ENCODE peak calls at places on chromosome 20, in four cellular contexts. T is colonic mucosa, J is HepG2, H is OCI-LY7. A is an unnamed sample.

GRCh38 chr20:54345301-54345724 is 130.1 kb upstream of the DOK5 start:
- DNase-seq in J (no peak), T (no peak), H (no peak), A (no peak)

GRCh38 chr20:62875419-62876355 is 14.1 kb upstream of the TCFL5 start:
- DNase-seq in J (peak; percentile 92), H (no peak), T (peak; percentile 66), A (peak; percentile 79)

GRCh38 chr20:59565768-59566461 is 38.4 kb upstream of the PHACTR3 start:
- DNase-seq in T (no peak), J (no peak), H (no peak), A (no peak)

GRCh38 chr20:54649511-54649962 is 174.1 kb downstream of the DOK5 start:
- DNase-seq in H (peak; percentile 66), T (peak; percentile 83), J (peak; percentile 85), A (peak; percentile 80)

GRCh38 chr20:64068381-64069208 is 5.6 kb downstream of the TCEA2 start:
- DNase-seq in H (no peak), J (no peak), T (no peak), A (no peak)

GRCh38 chr20:25197173-25197869 is 1.8 kb downstream of the ENTPD6 start:
- DNase-seq in J (no peak), T (peak; percentile 58), H (no peak), A (no peak)

GRCh38 chr20:53581444-53582311 is 12.0 kb downstream of the ZNF217 start:
- DNase-seq in J (no peak), T (no peak), H (peak; percentile 92), A (no peak)

GRCh38 chr20:57159945-57160610 is 106.4 kb downstream of the BMP7 start:
- DNase-seq in T (no peak), J (no peak), H (no peak), A (no peak)

GRCh38 chr20:63457737-63458136 is 14.7 kb downstream of the KCNQ2 start:
- DNase-seq in H (no peak), J (no peak), T (no peak), A (no peak)

GRCh38 chr20:45630366-45630765 is 718 bp downstream of the WFDC9 start:
- DNase-seq in H (no peak), T (no peak), J (no peak), A (no peak)

GRCh38 chr20:32811886-32812285 is 7.9 kb upstream of the MAPRE1 start:
- DNase-seq in T (no peak), J (no peak), H (no peak), A (no peak)

GRCh38 chr20:15362849-15363248 is 1025.4 kb upstream of the FLRT3 start:
- DNase-seq in J (no peak), T (no peak), H (no peak), A (no peak)

GRCh38 chr20:4581838-4582237 is 139.9 kb upstream of the PRND start:
- DNase-seq in J (no peak), H (no peak), T (no peak), A (peak; percentile 5)

GRCh38 chr20:58208944-58209343 is 19.5 kb downstream of the ANKRD60 start:
- DNase-seq in T (no peak), H (no peak), J (no peak), A (no peak)

GRCh38 chr20:60956194-60956593 is 295.9 kb upstream of the CDH4 start:
- DNase-seq in J (no peak), H (no peak), T (no peak), A (no peak)

GRCh38 chr20:37516697-37517370 is 4.2 kb upstream of the NNAT start:
- DNase-seq in T (no peak), J (no peak), H (no peak), A (no peak)

GRCh38 chr20:45938727-45939438 is 4.4 kb downstream of the PCIF1 start:
- DNase-seq in T (no peak), J (no peak), H (no peak), A (no peak)

GRCh38 chr20:50327666-50328065 is 137.0 kb downstream of the CEBPB start:
- DNase-seq in T (no peak), J (no peak), H (no peak), A (no peak)

GRCh38 chr20:50330504-50331313 is 140.1 kb downstream of the CEBPB start:
- DNase-seq in J (peak; percentile 79), T (no peak), H (no peak), A (no peak)

GRCh38 chr20:50328996-50329898 is 138.6 kb downstream of the CEBPB start:
- DNase-seq in H (no peak), T (no peak), J (peak; percentile 71), A (no peak)

GRCh38 chr20:50329981-50330503 is 139.4 kb downstream of the CEBPB start:
- DNase-seq in H (no peak), J (no peak), T (no peak), A (no peak)

DNA sequence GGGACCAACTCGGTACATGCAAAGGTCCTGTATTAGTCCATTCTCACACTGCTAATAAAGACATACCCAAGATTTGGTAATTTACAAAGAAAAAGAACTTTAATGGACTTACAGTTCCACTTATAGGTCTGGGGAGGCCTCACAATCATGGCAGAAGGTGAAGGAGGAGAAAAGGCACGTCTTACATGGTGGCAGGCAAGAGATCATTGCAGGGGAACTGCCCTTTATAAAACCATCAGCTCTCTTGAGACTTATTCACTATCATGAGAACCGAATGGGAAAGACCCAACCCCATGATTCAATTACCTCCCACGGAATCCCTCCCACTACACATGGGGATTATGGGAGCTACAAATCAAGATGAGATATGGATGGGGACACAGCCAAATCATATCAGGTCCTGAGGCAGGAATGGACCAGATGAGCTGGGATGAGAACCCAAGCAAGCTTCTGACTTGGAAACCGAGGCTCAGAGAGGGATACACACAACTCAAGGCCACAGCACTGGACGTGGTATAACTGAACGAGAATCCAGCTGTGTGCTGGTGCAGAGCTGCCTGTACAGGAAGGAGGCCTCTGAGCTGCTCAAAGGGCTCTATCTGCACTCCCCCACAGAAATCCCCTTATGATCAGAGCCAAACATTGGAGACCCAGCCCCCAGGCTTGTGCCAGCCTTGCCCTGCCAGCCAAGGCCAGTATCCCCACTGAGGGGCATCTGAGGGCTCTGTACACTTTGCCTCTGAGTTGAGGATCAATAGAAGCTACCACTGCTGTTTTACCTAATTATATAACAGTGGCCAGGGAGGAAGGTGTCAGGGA is 137.7 kb downstream of the CEBPB start:
- DNase-seq in T (no peak), J (no peak), H (no peak), A (no peak)
- H3K27ac ChIP-seq in T (no peak overlapping the region), J (no peak overlapping the region), H (no peak overlapping the region), A (no peak overlapping the region)

GRCh38 chr20:47031028-47031427 is 136.4 kb downstream of the EYA2 start:
- DNase-seq in T (no peak), J (no peak), H (no peak), A (no peak)
- H3K27ac ChIP-seq in T (no peak overlapping the region), J (no peak overlapping the region), H (no peak overlapping the region), A (no peak overlapping the region)

GRCh38 chr20:35091808-35092523 is 641 bp downstream of the TRPC4AP start:
- DNase-seq in H (peak; percentile 12), T (peak; percentile 29), J (peak; percentile 44), A (peak; percentile 54)

GRCh38 chr20:35085477-35086225 is 7.0 kb downstream of the TRPC4AP start:
- DNase-seq in T (no peak), H (no peak), J (no peak), A (no peak)

GRCh38 chr20:35084998-35085397 is 7.6 kb downstream of the TRPC4AP start:
- DNase-seq in H (no peak), J (no peak), T (no peak), A (no peak)

GRCh38 chr20:35087355-35087754 is 5.3 kb downstream of the TRPC4AP start:
- DNase-seq in J (no peak), H (no peak), T (no peak), A (no peak)

DNA sequence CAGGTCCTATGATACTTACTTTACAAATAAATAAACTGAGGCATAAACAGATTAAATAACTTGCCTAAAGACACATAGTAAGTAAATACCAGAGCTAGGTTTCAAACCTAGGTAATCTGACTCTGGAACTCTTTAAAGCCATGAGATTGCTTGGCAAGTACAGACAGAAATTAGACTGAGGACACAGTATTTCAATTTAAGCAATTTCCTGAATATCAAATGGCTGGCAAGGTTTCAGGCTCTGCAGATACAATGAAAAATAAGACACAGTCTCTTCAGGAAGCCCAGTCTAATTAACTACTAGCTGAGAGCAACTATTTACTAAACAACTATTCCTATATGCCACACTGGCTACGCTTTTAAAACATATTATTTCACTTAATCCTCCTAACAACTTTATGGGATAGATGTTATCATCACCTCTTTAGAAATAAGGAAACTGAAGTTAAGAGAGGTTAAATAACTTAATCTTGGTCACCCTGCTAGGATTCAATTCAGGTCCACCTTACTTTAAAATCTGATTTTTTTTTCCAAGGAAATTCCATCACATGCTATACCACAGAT is 4.3 kb downstream of the TRPC4AP start:
- DNase-seq in H (no peak), T (no peak), J (no peak), A (no peak)
- H3K27ac ChIP-seq in H (no peak overlapping the region), T (no peak overlapping the region), J (no peak overlapping the region), A (no peak overlapping the region)

GRCh38 chr20:164618-165017 is 7.4 kb downstream of the DEFB127 start:
- DNase-seq in T (no peak), H (no peak), J (no peak), A (no peak)

DNA sequence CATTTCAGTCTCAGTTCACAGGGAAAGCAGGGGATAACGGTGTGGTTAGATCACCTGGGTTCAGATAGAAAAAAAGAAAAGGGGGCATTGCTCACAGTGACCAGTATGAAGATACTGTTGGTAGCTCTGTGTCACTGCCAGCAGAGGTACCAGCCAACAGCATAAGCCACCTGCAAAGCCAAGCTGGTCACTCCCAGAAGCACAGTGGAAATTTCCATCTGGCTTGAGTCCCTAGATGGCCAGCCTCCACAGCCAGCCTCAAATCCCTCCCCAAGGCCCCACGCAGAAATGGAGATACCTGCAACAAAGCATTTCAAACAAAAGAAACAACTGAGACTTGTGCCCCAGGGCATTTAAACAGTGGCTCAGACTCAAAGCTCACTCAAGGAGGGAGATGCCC is 11.6 kb downstream of the DEFB127 start:
- DNase-seq in J (no peak), T (no peak), H (no peak), A (no peak)
- H3K27ac ChIP-seq in J (no peak overlapping the region), T (no peak overlapping the region), H (no peak overlapping the region), A (no peak overlapping the region)

DNA sequence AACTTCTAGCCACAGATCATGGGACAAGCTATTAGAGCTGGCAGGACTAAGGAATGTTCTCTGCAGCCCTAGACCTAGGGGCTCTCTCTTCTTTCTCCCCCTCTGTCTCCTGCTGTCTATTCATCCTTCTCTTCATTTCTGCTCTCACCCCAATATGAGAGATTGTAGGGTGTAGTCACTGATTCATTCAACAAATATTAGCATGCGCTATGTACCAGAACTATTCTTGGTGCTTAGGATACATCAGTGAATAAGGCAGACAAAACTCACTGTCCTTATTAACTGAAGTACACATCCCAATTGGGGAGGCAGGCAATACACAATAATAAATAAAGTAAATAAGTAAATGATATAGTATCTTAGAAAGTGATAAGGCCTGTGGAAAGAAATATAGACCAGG is 14.7 kb upstream of the SIRPB2 start:
- DNase-seq in J (no peak), H (no peak), T (no peak), A (no peak)
- H3K27ac ChIP-seq in J (no peak overlapping the region), H (no peak overlapping the region), T (no peak overlapping the region), A (no peak overlapping the region)

GRCh38 chr20:34850969-34851368 is 21.7 kb downstream of the GGT7 start:
- DNase-seq in T (no peak), H (no peak), J (no peak), A (no peak)
- H3K27ac ChIP-seq in T (no peak overlapping the region), H (no peak overlapping the region), J (no peak overlapping the region), A (no peak overlapping the region)

DNA sequence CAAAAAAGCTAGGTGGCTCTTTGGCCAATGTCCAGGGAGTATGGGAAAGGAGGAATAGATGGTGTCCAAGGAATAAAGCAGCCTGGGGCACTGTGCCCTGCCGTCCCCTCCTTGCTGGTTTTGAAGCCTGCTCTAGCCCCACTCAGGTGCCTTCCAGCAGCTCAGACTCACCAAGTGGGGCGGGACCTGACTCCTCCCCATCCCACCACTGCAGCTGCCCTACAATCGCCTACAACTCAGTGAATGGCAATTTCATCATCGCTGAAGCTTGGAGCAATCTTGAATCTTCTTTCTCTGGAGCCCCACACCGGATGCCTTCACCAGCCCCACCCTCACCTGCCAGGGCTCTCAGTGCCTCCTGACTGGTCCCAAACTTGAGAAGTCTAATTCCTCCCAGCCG is 56.4 kb upstream of the NXT1 start:
- DNase-seq in J (no peak), H (no peak), T (no peak), A (no peak)
- H3K27ac ChIP-seq in J (no peak overlapping the region), H (no peak overlapping the region), T (no peak overlapping the region), A (no peak overlapping the region)

A was measured in caudate nucleus.